ENCODE peak calls at places on chromosomes 3 and 15, in seven cellular contexts. P is NCI-H1105, C is HuH-7.5, W is aorta, V is ovary, D is T47D, B is HTR-8/SVneo. O is an unnamed sample.

GRCh38 chr3:138963161-138963560 is 16.1 kb downstream of the FOXL2NB start:
- DNase-seq in B (no peak), D (no peak), V (no peak), C (no peak), W (no peak), P (no peak), O (no peak)

GRCh38 chr15:31448635-31448979 is 122.0 kb downstream of the KLF13 start:
- DNase-seq in P (no peak), D (no peak), C (no peak), B (no peak), V (no peak), W (no peak), O (no peak)

GRCh38 chr3:109023656-109024254 is 70.1 kb upstream of the GUCA1C start:
- DNase-seq in D (peak), V (peak), C (peak), W (peak), P (peak), B (peak), O (peak)

GRCh38 chr3:9311265-9311664 is 51.6 kb upstream of the THUMPD3 start:
- DNase-seq in V (no peak), C (no peak), P (no peak), B (no peak), W (no peak), D (peak), O (no peak)

GRCh38 chr15:74545061-74545460 is 4.0 kb downstream of the ARID3B start:
- DNase-seq in D (no peak), B (no peak), C (no peak), W (no peak), P (no peak), V (no peak), O (no peak)

GRCh38 chr3:308597-309321 is 112.2 kb downstream of the CHL1 start:
- DNase-seq in B (no peak), D (no peak), W (no peak), C (no peak), V (no peak), P (no peak), O (peak)

GRCh38 chr15:52559583-52559982 is 9.2 kb downstream of the ARPP19 start:
- DNase-seq in D (no peak), W (no peak), C (no peak), B (no peak), V (no peak), P (no peak), O (no peak)

GRCh38 chr3:8997151-8997550 is 33.9 kb upstream of the RAD18 start:
- DNase-seq in B (no peak), P (no peak), D (no peak), W (no peak), V (no peak), C (no peak), O (no peak)

GRCh38 chr3:29170894-29171582 is 109.8 kb upstream of the RBMS3 start:
- DNase-seq in D (no peak), W (no peak), P (no peak), V (no peak), B (no peak), C (no peak), O (no peak)

GRCh38 chr3:40304352-40304751 is 5.2 kb upstream of the EIF1B start:
- DNase-seq in B (no peak), V (no peak), D (no peak), C (no peak), W (no peak), P (no peak), O (no peak)

GRCh38 chr3:31562525-31562924 is 29.8 kb downstream of the STT3B start:
- DNase-seq in V (no peak), D (peak), C (no peak), W (no peak), P (no peak), B (no peak), O (no peak)

GRCh38 chr3:126348308-126348920 is 8.8 kb downstream of the KLF15 start:
- DNase-seq in C (no peak), B (no peak), W (no peak), V (no peak), P (no peak), D (no peak), O (no peak)

GRCh38 chr3:35932995-35933394 is 293.7 kb downstream of the ARPP21 start:
- DNase-seq in D (peak), V (no peak), P (no peak), B (no peak), C (no peak), W (no peak), O (no peak)

GRCh38 chr3:148718982-148719862 is 21.5 kb downstream of the AGTR1 start:
- DNase-seq in C (no peak), P (no peak), V (no peak), B (no peak), W (no peak), D (peak), O (no peak)

GRCh38 chr15:100902436-100903190 is 16.5 kb upstream of the LRRK1 start:
- DNase-seq in D (peak), B (no peak), C (no peak), P (peak), V (peak), W (peak), O (peak)

GRCh38 chr3:49880581-49881328 is 11.0 kb upstream of the CAMKV start:
- DNase-seq in B (no peak), P (no peak), D (no peak), V (no peak), W (no peak), C (no peak), O (no peak)

GRCh38 chr3:49606427-49606826 is 52.1 kb downstream of the BSN start:
- DNase-seq in C (no peak), P (no peak), B (no peak), W (no peak), D (no peak), V (no peak), O (no peak)

GRCh38 chr3:52350436-52350835 is 34.3 kb downstream of the DNAH1 start:
- DNase-seq in V (no peak), C (no peak), D (no peak), W (peak), B (no peak), P (no peak), O (no peak)

GRCh38 chr15:71802770-71803169 is 7.6 kb upstream of the NR2E3 start:
- DNase-seq in D (no peak), P (no peak), W (no peak), V (no peak), C (peak), B (no peak), O (no peak)

GRCh38 chr3:100040846-100041245 is 73.5 kb downstream of the FILIP1L start:
- DNase-seq in D (no peak), V (no peak), W (no peak), B (no peak), P (no peak), C (no peak), O (no peak)

GRCh38 chr15:83918011-83918410 is 264.1 kb downstream of the ADAMTSL3 start:
- DNase-seq in C (no peak), W (no peak), B (no peak), D (no peak), V (no peak), P (no peak), O (no peak)

GRCh38 chr3:119205209-119205608 is 31.8 kb downstream of the UPK1B start:
- DNase-seq in W (no peak), P (no peak), B (no peak), V (no peak), C (no peak), D (no peak), O (no peak)

GRCh38 chr3:155018621-155019330 is 61.3 kb upstream of the MME start:
- DNase-seq in P (no peak), W (no peak), D (no peak), B (no peak), V (no peak), C (no peak), O (no peak)

GRCh38 chr3:171115667-171116066 is 89.1 kb upstream of the SLC2A2 start:
- DNase-seq in D (no peak), W (no peak), B (no peak), V (no peak), C (no peak), P (no peak), O (no peak)

O was measured in heart right ventricle.